ENCODE peak calls at places on chromosome 20, in nine cellular contexts. G, S, E, V, I, O, H, J and N are unnamed samples.

GRCh38 chr20:440148-440547 is 22.2 kb downstream of the TBC1D20 start:
- DNase-seq in O (no peak), H (no peak), V (no peak), I (no peak), J (no peak), S (no peak), G (no peak), E (no peak), N (no peak)

GRCh38 chr20:44600758-44601562 is 18.6 kb downstream of the PKIG start:
- DNase-seq in J (no peak), G (no peak), V (no peak), O (no peak), S (no peak), E (peak; percentile 42), H (no peak), I (no peak), N (no peak)

GRCh38 chr20:4502756-4503155 is 219.0 kb upstream of the PRND start:
- DNase-seq in V (no peak), S (no peak), J (no peak), E (no peak), I (no peak), G (no peak), H (no peak), O (no peak), N (no peak)

GRCh38 chr20:17498641-17499040 is 32.5 kb downstream of the BFSP1 start:
- DNase-seq in O (no peak), J (no peak), V (no peak), I (no peak), H (no peak), S (no peak), E (no peak), G (no peak), N (no peak)

GRCh38 chr20:18585134-18585533 is 2.7 kb upstream of the DTD1 start:
- DNase-seq in S (no peak), E (no peak), I (no peak), V (no peak), G (no peak), H (no peak), O (no peak), J (no peak), N (peak; percentile 20)

GRCh38 chr20:58743076-58743566 is 50.5 kb downstream of the NPEPL1 start:
- DNase-seq in H (no peak), I (no peak), J (no peak), E (no peak), O (no peak), V (no peak), G (no peak), S (no peak), N (no peak)

GRCh38 chr20:584375-585301 is 25.5 kb downstream of the TCF15 start:
- DNase-seq in G (no peak), S (no peak), V (no peak), E (no peak), H (no peak), O (no peak), J (no peak), I (no peak), N (peak; percentile 30)

GRCh38 chr20:4064118-4064962 is 49.0 kb upstream of the RNF24 start:
- DNase-seq in H (peak; percentile 66), O (peak; percentile 72), G (no peak), V (no peak), S (no peak), I (peak; percentile 18), J (peak; percentile 87), E (no peak), N (peak; percentile 85)

GRCh38 chr20:57860576-57860975 is 150.8 kb upstream of the PMEPA1 start:
- DNase-seq in V (no peak), E (no peak), O (no peak), S (no peak), I (no peak), J (no peak), G (no peak), H (no peak), N (no peak)

GRCh38 chr20:15849131-15849685 is 724.0 kb downstream of the KIF16B start:
- DNase-seq in G (no peak), H (no peak), O (no peak), J (no peak), I (no peak), E (no peak), V (no peak), S (no peak), N (no peak)

GRCh38 chr20:34495307-34495706 is 20.9 kb upstream of the DYNLRB1 start:
- DNase-seq in I (no peak), H (no peak), O (no peak), E (no peak), S (no peak), J (no peak), V (no peak), G (no peak), N (no peak)

GRCh38 chr20:20806121-20806820 is 93.8 kb upstream of the RALGAPA2 start:
- DNase-seq in G (no peak), I (no peak), H (no peak), S (no peak), V (no peak), O (no peak), J (no peak), E (no peak), N (no peak)

GRCh38 chr20:33693741-33694645 is 7.8 kb upstream of the E2F1 start:
- DNase-seq in I (no peak), S (no peak), G (no peak), O (peak; percentile 83), E (no peak), J (no peak), H (peak; percentile 84), V (no peak), N (no peak)

GRCh38 chr20:17704589-17705317 is 5.0 kb downstream of the BANF2 start:
- DNase-seq in E (no peak), V (no peak), H (no peak), I (no peak), S (no peak), J (no peak), O (no peak), G (no peak), N (no peak)

GRCh38 chr20:2558581-2559301 is 22.4 kb downstream of the TMC2 start:
- DNase-seq in S (no peak), G (no peak), I (peak; percentile 73), V (no peak), J (peak; percentile 15), H (peak; percentile 11), E (no peak), O (no peak), N (no peak)

GRCh38 chr20:9474835-9475413 is 39.5 kb upstream of the LAMP5 start:
- DNase-seq in H (no peak), G (no peak), I (no peak), O (no peak), S (no peak), E (no peak), J (no peak), V (no peak), N (no peak)

GRCh38 chr20:23129256-23129655 is 43.1 kb upstream of the CD93 start:
- DNase-seq in G (no peak), V (no peak), E (no peak), O (no peak), I (no peak), H (no peak), S (no peak), J (no peak), N (no peak)

GRCh38 chr20:12723811-12724210 is 285.0 kb upstream of the SPTLC3 start:
- DNase-seq in S (no peak), J (no peak), I (no peak), E (no peak), H (no peak), V (no peak), O (no peak), G (no peak), N (no peak)

GRCh38 chr20:2618815-2619214 is 33.6 kb upstream of the NOP56 start:
- DNase-seq in V (no peak), J (no peak), O (no peak), I (no peak), S (no peak), G (no peak), E (no peak), H (no peak), N (no peak)

GRCh38 chr20:38665886-38666285 is 58.4 kb upstream of the SLC32A1 start:
- DNase-seq in E (no peak), S (no peak), H (peak; percentile 19), I (no peak), O (peak; percentile 2), J (no peak), V (no peak), G (no peak), N (no peak)

GRCh38 chr20:43721429-43722152 is 5.2 kb downstream of the GTSF1L start:
- DNase-seq in O (no peak), V (no peak), E (no peak), J (no peak), I (no peak), G (no peak), H (no peak), S (no peak), N (peak; percentile 33)

GRCh38 chr20:35093245-35093884 is 758 bp upstream of the TRPC4AP start:
- DNase-seq in I (no peak), H (no peak), E (no peak), O (no peak), S (no peak), V (no peak), J (peak; percentile 88), G (no peak), N (no peak)

GRCh38 chr20:17595846-17596245 is 26.0 kb downstream of the DSTN start:
- DNase-seq in G (no peak), S (no peak), I (peak; percentile 67), H (no peak), J (no peak), O (no peak), E (no peak), V (no peak), N (no peak)

GRCh38 chr20:56626367-56627121 is 2.6 kb upstream of the TFAP2C start:
- DNase-seq in I (no peak), H (no peak), G (no peak), V (no peak), S (no peak), E (no peak), O (no peak), J (peak; percentile 32), N (no peak)

GRCh38 chr20:58053391-58054055 is 174.9 kb downstream of the ANKRD60 start:
- DNase-seq in J (no peak), H (no peak), E (no peak), O (no peak), G (no peak), V (no peak), S (no peak), I (no peak), N (no peak)

GRCh38 chr20:11880694-11881093 is 37.0 kb upstream of the BTBD3 start:
- DNase-seq in I (no peak), O (no peak), V (no peak), E (no peak), H (no peak), J (peak; percentile 26), S (no peak), G (no peak), N (peak; percentile 19)

GRCh38 chr20:40558212-40558611 is 130.8 kb downstream of the MAFB start:
- DNase-seq in S (no peak), E (no peak), V (no peak), J (no peak), H (no peak), I (no peak), O (no peak), G (no peak), N (no peak)

GRCh38 chr20:11204926-11205768 is 531.3 kb upstream of the JAG1 start:
- DNase-seq in I (no peak), G (no peak), H (peak; percentile 43), O (peak; percentile 65), S (no peak), E (no peak), J (peak; percentile 50), V (no peak), N (peak; percentile 87)